ENCODE peak calls at places on chromosomes 13 and 19, in seven cellular contexts. P is right cardiac atrium, L is Kasumi-1, Y is fibroblast of lung, S is astrocyte, C is ELR, O is tibial nerve. J is an unnamed sample.

GRCh38 chr13:74210693-74211393 is 76.6 kb upstream of the KLF12 start:
- DNase-seq in P (peak; percentile 18), L (no peak), O (no peak), C (peak; percentile 97), Y (peak; percentile 93), S (peak; percentile 97), J (no peak)

GRCh38 chr19:38250821-38251563 is 5.2 kb downstream of the PPP1R14A start:
- DNase-seq in S (no peak), L (no peak), C (no peak), O (peak; percentile 44), Y (peak; percentile 74), P (peak; percentile 94), J (peak; percentile 78)

GRCh38 chr19:49210108-49210900 is 52.7 kb downstream of the TRPM4 start:
- DNase-seq in O (peak; percentile 33), L (no peak), C (peak; percentile 37), S (no peak), P (peak; percentile 65), Y (peak; percentile 49), J (no peak)

GRCh38 chr19:3366761-3367571 is 583 bp downstream of the NFIC start:
- DNase-seq in Y (peak; percentile 63), P (peak; percentile 84), C (peak; percentile 61), S (no peak), L (no peak), O (no peak), J (no peak)

GRCh38 chr13:37701972-37702371 is 103.4 kb upstream of the POSTN start:
- DNase-seq in Y (peak; percentile 99), C (peak; percentile 96), L (no peak), P (no peak), S (peak; percentile 93), O (no peak), J (no peak)

GRCh38 chr13:95706356-95706755 is 29.4 kb downstream of the DNAJC3 start:
- DNase-seq in Y (no peak), C (no peak), O (no peak), P (no peak), S (no peak), L (no peak), J (no peak)

GRCh38 chr13:50389726-50390125 is 374.5 kb downstream of the KCNRG start:
- DNase-seq in O (no peak), S (no peak), C (no peak), P (no peak), L (no peak), Y (peak; percentile 32), J (no peak)

GRCh38 chr13:33918199-33918932 is 100.4 kb downstream of the RFC3 start:
- DNase-seq in L (no peak), P (peak; percentile 45), O (no peak), C (peak; percentile 82), Y (peak; percentile 87), S (peak; percentile 75), J (no peak)

GRCh38 chr13:27339299-27339698 is 68.7 kb downstream of the RASL11A start:
- DNase-seq in O (no peak), Y (peak; percentile 61), S (no peak), P (no peak), C (peak; percentile 69), L (peak; percentile 38), J (no peak)

GRCh38 chr19:10093295-10094186 is 7.4 kb downstream of the SHFL start:
- DNase-seq in S (no peak), L (peak; percentile 33), C (peak; percentile 16), P (no peak), O (no peak), Y (no peak), J (no peak)

GRCh38 chr13:83731113-83731512 is 151.2 kb downstream of the SLITRK1 start:
- DNase-seq in C (no peak), S (no peak), O (no peak), L (no peak), Y (no peak), P (no peak), J (no peak)

GRCh38 chr13:43558312-43558711 is 228.5 kb downstream of the ENOX1 start:
- DNase-seq in S (no peak), O (no peak), Y (no peak), P (no peak), C (no peak), L (no peak), J (no peak)

GRCh38 chr19:566403-566802 is 6.0 kb upstream of the BSG start:
- DNase-seq in C (peak; percentile 45), Y (peak; percentile 93), L (peak; percentile 99), P (peak; percentile 63), O (no peak), S (no peak), J (no peak)

GRCh38 chr19:6030214-6030507 is 52.2 kb upstream of the RANBP3 start:
- DNase-seq in S (peak; percentile 86), O (no peak), P (no peak), C (peak; percentile 88), L (no peak), Y (peak; percentile 82), J (no peak)

GRCh38 chr19:4134351-4134750 is 10.4 kb upstream of the MAP2K2 start:
- DNase-seq in S (no peak), L (no peak), C (no peak), O (no peak), Y (no peak), P (no peak), J (no peak)

GRCh38 chr13:113437408-113438010 is 15.8 kb downstream of the ADPRHL1 start:
- DNase-seq in P (no peak), S (no peak), Y (no peak), C (peak; percentile 19), L (no peak), O (no peak), J (no peak)

GRCh38 chr19:5436101-5436947 is 18.9 kb upstream of the ZNRF4 start:
- DNase-seq in S (peak; percentile 91), L (no peak), P (peak; percentile 82), Y (no peak), O (no peak), C (peak; percentile 60), J (peak; percentile 82)

GRCh38 chr19:3370214-3370720 is 3.9 kb downstream of the NFIC start:
- DNase-seq in P (peak; percentile 65), S (no peak), L (no peak), O (no peak), C (no peak), Y (peak; percentile 54), J (no peak)

GRCh38 chr13:94569615-94570014 is 26.3 kb downstream of the TGDS start:
- DNase-seq in L (no peak), S (no peak), Y (no peak), O (no peak), P (no peak), C (no peak), J (no peak)

GRCh38 chr19:2243274-2244121 is 5.6 kb upstream of the AMH start:
- DNase-seq in Y (no peak), O (no peak), S (no peak), P (peak; percentile 51), C (no peak), L (no peak), J (no peak)

GRCh38 chr13:85654227-85654626 is 145.0 kb downstream of the SLITRK6 start:
- DNase-seq in L (no peak), C (peak; percentile 4), Y (no peak), P (no peak), O (no peak), S (no peak), J (no peak)

GRCh38 chr13:28000567-28000966 is 12.1 kb upstream of the URAD start:
- DNase-seq in Y (no peak), P (no peak), S (no peak), O (no peak), L (no peak), C (no peak), J (no peak)

GRCh38 chr19:4304509-4305252 is at the start of gene FSD1:
- DNase-seq in P (peak; percentile 67), C (peak; percentile 82), S (no peak), O (no peak), Y (peak; percentile 42), L (peak; percentile 58), J (peak; percentile 39)

GRCh38 chr19:27918818-27919217 is 1294.1 kb downstream of the UQCRFS1 start:
- DNase-seq in P (no peak), O (no peak), Y (no peak), C (no peak), L (no peak), S (no peak), J (no peak)

GRCh38 chr19:46015961-46016425 is 6.9 kb downstream of the PGLYRP1 start:
- DNase-seq in S (no peak), L (no peak), O (no peak), P (no peak), Y (no peak), C (no peak), J (no peak)

GRCh38 chr13:44159633-44160279 is 213.9 kb upstream of the SERP2 start:
- DNase-seq in L (no peak), S (no peak), C (peak; percentile 79), Y (no peak), P (no peak), O (no peak), J (no peak)

GRCh38 chr19:23436318-23436717 is 41.0 kb upstream of the ZNF91 start:
- DNase-seq in C (no peak), P (no peak), S (no peak), O (no peak), L (no peak), Y (no peak), J (no peak)

GRCh38 chr13:22176968-22177545 is 506.2 kb downstream of the FGF9 start:
- DNase-seq in C (no peak), P (no peak), L (no peak), O (no peak), Y (peak; percentile 7), S (no peak), J (no peak)

GRCh38 chr19:5719274-5719960 is 529 bp downstream of the LONP1 start:
- DNase-seq in P (no peak), C (peak; percentile 54), L (no peak), S (no peak), O (no peak), Y (no peak), J (no peak)